ENCODE peak calls at places on chromosomes 7 and 10, in four cellular contexts. One of them, this sample, is unnamed.

GRCh38 chr10:77873558-77874380 is 52.8 kb downstream of the DLG5 start:
- DNase-seq in body of pancreas: peak; percentile 52
- DNase-seq in NCI-H2107: no peak
- DNase-seq in skeletal muscle cell: peak; percentile 18
- DNase-seq in this sample: no peak

GRCh38 chr7:149587331-149587645 is 89.7 kb upstream of the ZNF746 start:
- DNase-seq in body of pancreas: no peak
- DNase-seq in NCI-H2107: no peak
- DNase-seq in skeletal muscle cell: no peak
- DNase-seq in this sample: no peak

GRCh38 chr7:95469850-95470249 is 15.9 kb upstream of the ASB4 start:
- DNase-seq in body of pancreas: no peak
- DNase-seq in NCI-H2107: peak; percentile 42
- DNase-seq in skeletal muscle cell: no peak
- DNase-seq in this sample: no peak

GRCh38 chr10:119494224-119495060 is 48.1 kb downstream of the RGS10 start:
- DNase-seq in body of pancreas: no peak
- DNase-seq in NCI-H2107: no peak
- DNase-seq in skeletal muscle cell: no peak
- DNase-seq in this sample: no peak

GRCh38 chr7:29877196-29877595 is 70.9 kb downstream of the WIPF3 start:
- DNase-seq in body of pancreas: no peak
- DNase-seq in NCI-H2107: no peak
- DNase-seq in skeletal muscle cell: no peak
- DNase-seq in this sample: no peak

GRCh38 chr10:132978542-132978941 is 36.2 kb upstream of the CFAP46 start:
- DNase-seq in body of pancreas: no peak
- DNase-seq in NCI-H2107: no peak
- DNase-seq in skeletal muscle cell: no peak
- DNase-seq in this sample: no peak

GRCh38 chr7:82507365-82507975 is 63.9 kb upstream of the CACNA2D1 start:
- DNase-seq in body of pancreas: no peak
- DNase-seq in NCI-H2107: no peak
- DNase-seq in skeletal muscle cell: no peak
- DNase-seq in this sample: no peak

GRCh38 chr10:102114861-102115618 is 5.1 kb downstream of the LDB1 start:
- DNase-seq in body of pancreas: peak; percentile 88
- DNase-seq in NCI-H2107: peak; percentile 55
- DNase-seq in skeletal muscle cell: no peak
- DNase-seq in this sample: no peak

GRCh38 chr7:8125680-8126444 is 136.1 kb downstream of the ICA1 start:
- DNase-seq in body of pancreas: peak; percentile 39
- DNase-seq in NCI-H2107: no peak
- DNase-seq in skeletal muscle cell: no peak
- DNase-seq in this sample: no peak

GRCh38 chr10:31749981-31750850 is 178.4 kb downstream of the ARHGAP12 start:
- DNase-seq in body of pancreas: peak; percentile 82
- DNase-seq in NCI-H2107: peak; percentile 4
- DNase-seq in skeletal muscle cell: peak; percentile 59
- DNase-seq in this sample: no peak

GRCh38 chr10:127928021-127928806 is 21.3 kb downstream of the PTPRE start:
- DNase-seq in body of pancreas: no peak
- DNase-seq in NCI-H2107: no peak
- DNase-seq in skeletal muscle cell: no peak
- DNase-seq in this sample: no peak

GRCh38 chr7:128041203-128041602 is 10.0 kb upstream of the LRRC4 start:
- DNase-seq in body of pancreas: peak; percentile 17
- DNase-seq in NCI-H2107: no peak
- DNase-seq in skeletal muscle cell: peak; percentile 55
- DNase-seq in this sample: no peak

GRCh38 chr10:74799840-74800239 is 26.6 kb upstream of the KAT6B start:
- DNase-seq in body of pancreas: no peak
- DNase-seq in NCI-H2107: no peak
- DNase-seq in skeletal muscle cell: peak; percentile 82
- DNase-seq in this sample: peak; percentile 16

GRCh38 chr7:119664601-119665000 is 608.4 kb upstream of the KCND2 start:
- DNase-seq in body of pancreas: no peak
- DNase-seq in NCI-H2107: no peak
- DNase-seq in skeletal muscle cell: peak; percentile 71
- DNase-seq in this sample: no peak

GRCh38 chr7:34143397-34143796 is 238.1 kb downstream of the BMPER start:
- DNase-seq in body of pancreas: no peak
- DNase-seq in NCI-H2107: no peak
- DNase-seq in skeletal muscle cell: no peak
- DNase-seq in this sample: peak; percentile 72

GRCh38 chr10:70309661-70310060 is 25.9 kb upstream of the NPFFR1 start:
- DNase-seq in body of pancreas: no peak
- DNase-seq in NCI-H2107: no peak
- DNase-seq in skeletal muscle cell: no peak
- DNase-seq in this sample: no peak

GRCh38 chr10:60336901-60337630 is 52.6 kb downstream of the ANK3 start:
- DNase-seq in body of pancreas: no peak
- DNase-seq in NCI-H2107: no peak
- DNase-seq in skeletal muscle cell: no peak
- DNase-seq in this sample: no peak

GRCh38 chr7:55185941-55186609 is 167.3 kb downstream of the EGFR start:
- DNase-seq in body of pancreas: peak; percentile 13
- DNase-seq in NCI-H2107: no peak
- DNase-seq in skeletal muscle cell: peak; percentile 91
- DNase-seq in this sample: peak; percentile 63

GRCh38 chr7:100612730-100613446 is 548 bp downstream of the MOSPD3 start:
- DNase-seq in body of pancreas: peak; percentile 19
- DNase-seq in NCI-H2107: no peak
- DNase-seq in skeletal muscle cell: no peak
- DNase-seq in this sample: no peak

GRCh38 chr7:111678281-111678680 is 116.0 kb upstream of the IMMP2L start:
- DNase-seq in body of pancreas: no peak
- DNase-seq in NCI-H2107: no peak
- DNase-seq in skeletal muscle cell: peak; percentile 17
- DNase-seq in this sample: no peak

GRCh38 chr7:151109094-151110048 is 23.1 kb downstream of the AGAP3 start:
- DNase-seq in body of pancreas: peak; percentile 33
- DNase-seq in NCI-H2107: no peak
- DNase-seq in skeletal muscle cell: no peak
- DNase-seq in this sample: peak; percentile 28

GRCh38 chr10:69685802-69686585 is 55.9 kb downstream of the FAM241B start:
- DNase-seq in body of pancreas: peak; percentile 92
- DNase-seq in NCI-H2107: no peak
- DNase-seq in skeletal muscle cell: peak; percentile 15
- DNase-seq in this sample: no peak

GRCh38 chr7:3955751-3956696 is 655.0 kb downstream of the SDK1 start:
- DNase-seq in body of pancreas: no peak
- DNase-seq in NCI-H2107: no peak
- DNase-seq in skeletal muscle cell: peak; percentile 8
- DNase-seq in this sample: no peak

GRCh38 chr10:58064714-58065528 is 202.8 kb downstream of the IPMK start:
- DNase-seq in body of pancreas: peak; percentile 22
- DNase-seq in NCI-H2107: no peak
- DNase-seq in skeletal muscle cell: peak; percentile 7
- DNase-seq in this sample: peak; percentile 23

GRCh38 chr10:91901784-91902677 is 7.3 kb downstream of the FGFBP3 start:
- DNase-seq in body of pancreas: peak; percentile 68
- DNase-seq in NCI-H2107: no peak
- DNase-seq in skeletal muscle cell: peak; percentile 89
- DNase-seq in this sample: no peak

GRCh38 chr7:36526720-36527548 is 137.3 kb downstream of the ANLN start:
- DNase-seq in body of pancreas: no peak
- DNase-seq in NCI-H2107: peak; percentile 19
- DNase-seq in skeletal muscle cell: peak; percentile 27
- DNase-seq in this sample: peak; percentile 7

GRCh38 chr7:70325509-70326101 is 727.3 kb downstream of the AUTS2 start:
- DNase-seq in body of pancreas: no peak
- DNase-seq in NCI-H2107: no peak
- DNase-seq in skeletal muscle cell: peak; percentile 51
- DNase-seq in this sample: peak; percentile 8

GRCh38 chr10:127813290-127813689 is 76.3 kb downstream of the FOXI2 start:
- DNase-seq in body of pancreas: no peak
- DNase-seq in NCI-H2107: no peak
- DNase-seq in skeletal muscle cell: no peak
- DNase-seq in this sample: no peak

This sample was measured in AG09319.